ENCODE peak calls at places on chromosome 21, in seven cellular contexts. One of them, this sample, is unnamed.

GRCh38 chr21:17613242-17613676 is 558 bp upstream of the BTG3 start:
- DNase-seq in kidney: peak
- DNase-seq in Karpas-422: no peak
- DNase-seq in omental fat pad: peak
- DNase-seq in left colon: peak
- DNase-seq in sigmoid colon: peak
- DNase-seq in SJSA1: no peak
- DNase-seq in this sample: peak

GRCh38 chr21:27419153-27419552 is 452.3 kb upstream of the ADAMTS5 start:
- DNase-seq in omental fat pad: no peak
- DNase-seq in Karpas-422: no peak
- DNase-seq in sigmoid colon: no peak
- DNase-seq in kidney: no peak
- DNase-seq in left colon: no peak
- DNase-seq in SJSA1: peak
- DNase-seq in this sample: no peak

GRCh38 chr21:45590726-45591618 is 48.7 kb upstream of the SLC19A1 start:
- DNase-seq in Karpas-422: no peak
- DNase-seq in SJSA1: no peak
- DNase-seq in omental fat pad: peak
- DNase-seq in left colon: peak
- DNase-seq in kidney: peak
- DNase-seq in sigmoid colon: peak
- DNase-seq in this sample: peak

GRCh38 chr21:41603476-41603875 is 95.5 kb upstream of the TMPRSS2 start:
- DNase-seq in omental fat pad: no peak
- DNase-seq in left colon: no peak
- DNase-seq in Karpas-422: no peak
- DNase-seq in SJSA1: no peak
- DNase-seq in kidney: no peak
- DNase-seq in sigmoid colon: peak
- DNase-seq in this sample: no peak

GRCh38 chr21:42225571-42226155 is 6.7 kb downstream of the ABCG1 start:
- DNase-seq in omental fat pad: no peak
- DNase-seq in sigmoid colon: peak
- DNase-seq in SJSA1: no peak
- DNase-seq in kidney: peak
- DNase-seq in left colon: no peak
- DNase-seq in Karpas-422: no peak
- DNase-seq in this sample: peak

GRCh38 chr21:43308101-43308500 is 118.8 kb downstream of the SIK1 start:
- DNase-seq in left colon: no peak
- DNase-seq in Karpas-422: no peak
- DNase-seq in SJSA1: no peak
- DNase-seq in sigmoid colon: peak
- DNase-seq in omental fat pad: no peak
- DNase-seq in kidney: peak
- DNase-seq in this sample: peak

GRCh38 chr21:38979271-38980196 is 173.8 kb downstream of the ETS2 start:
- DNase-seq in Karpas-422: no peak
- DNase-seq in omental fat pad: no peak
- DNase-seq in sigmoid colon: no peak
- DNase-seq in kidney: no peak
- DNase-seq in SJSA1: no peak
- DNase-seq in left colon: no peak
- DNase-seq in this sample: no peak

GRCh38 chr21:45528981-45529784 is 13.1 kb downstream of the SLC19A1 start:
- DNase-seq in left colon: peak
- DNase-seq in Karpas-422: no peak
- DNase-seq in omental fat pad: no peak
- DNase-seq in SJSA1: no peak
- DNase-seq in kidney: peak
- DNase-seq in sigmoid colon: peak
- DNase-seq in this sample: peak

GRCh38 chr21:43598416-43599120 is 60.7 kb downstream of the HSF2BP start:
- DNase-seq in omental fat pad: no peak
- DNase-seq in kidney: no peak
- DNase-seq in left colon: no peak
- DNase-seq in SJSA1: peak
- DNase-seq in Karpas-422: no peak
- DNase-seq in sigmoid colon: no peak
- DNase-seq in this sample: no peak

GRCh38 chr21:33041981-33042380 is 16.2 kb downstream of the OLIG2 start:
- DNase-seq in sigmoid colon: no peak
- DNase-seq in SJSA1: no peak
- DNase-seq in Karpas-422: no peak
- DNase-seq in kidney: no peak
- DNase-seq in left colon: no peak
- DNase-seq in omental fat pad: no peak
- DNase-seq in this sample: no peak

GRCh38 chr21:41715649-41716321 is 51.1 kb downstream of the RIPK4 start:
- DNase-seq in omental fat pad: no peak
- DNase-seq in sigmoid colon: no peak
- DNase-seq in Karpas-422: no peak
- DNase-seq in kidney: no peak
- DNase-seq in SJSA1: no peak
- DNase-seq in left colon: peak
- DNase-seq in this sample: peak

GRCh38 chr21:33039542-33039941 is 13.8 kb downstream of the OLIG2 start:
- DNase-seq in kidney: no peak
- DNase-seq in left colon: no peak
- DNase-seq in Karpas-422: no peak
- DNase-seq in sigmoid colon: peak
- DNase-seq in SJSA1: no peak
- DNase-seq in omental fat pad: no peak
- DNase-seq in this sample: no peak

GRCh38 chr21:36639769-36640168 is 59.1 kb upstream of the SIM2 start:
- DNase-seq in left colon: no peak
- DNase-seq in kidney: no peak
- DNase-seq in SJSA1: no peak
- DNase-seq in sigmoid colon: no peak
- DNase-seq in Karpas-422: no peak
- DNase-seq in omental fat pad: no peak
- DNase-seq in this sample: no peak

GRCh38 chr21:41824466-41825207 is 54.5 kb downstream of the PRDM15 start:
- DNase-seq in omental fat pad: no peak
- DNase-seq in left colon: no peak
- DNase-seq in SJSA1: no peak
- DNase-seq in Karpas-422: no peak
- DNase-seq in sigmoid colon: no peak
- DNase-seq in kidney: no peak
- DNase-seq in this sample: peak

GRCh38 chr21:33541756-33542639 is at the start of gene GART:
- DNase-seq in sigmoid colon: peak
- DNase-seq in Karpas-422: peak
- DNase-seq in SJSA1: peak
- DNase-seq in left colon: peak
- DNase-seq in kidney: peak
- DNase-seq in omental fat pad: peak
- DNase-seq in this sample: peak

GRCh38 chr21:42098957-42099547 is 27.9 kb downstream of the UMODL1 start:
- DNase-seq in SJSA1: no peak
- DNase-seq in kidney: no peak
- DNase-seq in sigmoid colon: no peak
- DNase-seq in left colon: no peak
- DNase-seq in Karpas-422: no peak
- DNase-seq in omental fat pad: no peak
- DNase-seq in this sample: no peak

GRCh38 chr21:44767834-44768831 is 33.5 kb downstream of the UBE2G2 start:
- DNase-seq in omental fat pad: no peak
- DNase-seq in left colon: no peak
- DNase-seq in SJSA1: no peak
- DNase-seq in sigmoid colon: peak
- DNase-seq in kidney: no peak
- DNase-seq in Karpas-422: no peak
- DNase-seq in this sample: peak

GRCh38 chr21:43768868-43769167 is 7.3 kb downstream of the CSTB start:
- DNase-seq in SJSA1: no peak
- DNase-seq in left colon: no peak
- DNase-seq in omental fat pad: no peak
- DNase-seq in Karpas-422: no peak
- DNase-seq in sigmoid colon: no peak
- DNase-seq in kidney: no peak
- DNase-seq in this sample: no peak

GRCh38 chr21:26366781-26367180 is 196.2 kb upstream of the APP start:
- DNase-seq in kidney: no peak
- DNase-seq in SJSA1: no peak
- DNase-seq in sigmoid colon: no peak
- DNase-seq in left colon: no peak
- DNase-seq in omental fat pad: no peak
- DNase-seq in Karpas-422: no peak
- DNase-seq in this sample: no peak

GRCh38 chr21:45557611-45558043 is 15.4 kb upstream of the SLC19A1 start:
- DNase-seq in sigmoid colon: peak
- DNase-seq in kidney: peak
- DNase-seq in omental fat pad: no peak
- DNase-seq in Karpas-422: no peak
- DNase-seq in left colon: no peak
- DNase-seq in SJSA1: no peak
- DNase-seq in this sample: peak

GRCh38 chr21:44823179-44823654 is 5.4 kb upstream of the SUMO3 start:
- DNase-seq in sigmoid colon: no peak
- DNase-seq in SJSA1: no peak
- DNase-seq in Karpas-422: no peak
- DNase-seq in omental fat pad: no peak
- DNase-seq in kidney: no peak
- DNase-seq in left colon: no peak
- DNase-seq in this sample: no peak

GRCh38 chr21:43348801-43349261 is 78.1 kb downstream of the SIK1 start:
- DNase-seq in left colon: no peak
- DNase-seq in kidney: no peak
- DNase-seq in Karpas-422: no peak
- DNase-seq in SJSA1: no peak
- DNase-seq in sigmoid colon: no peak
- DNase-seq in omental fat pad: no peak
- DNase-seq in this sample: no peak

GRCh38 chr21:38486705-38487104 is 11.6 kb downstream of the ERG start:
- DNase-seq in kidney: no peak
- DNase-seq in SJSA1: no peak
- DNase-seq in left colon: no peak
- DNase-seq in omental fat pad: no peak
- DNase-seq in sigmoid colon: no peak
- DNase-seq in Karpas-422: no peak
- DNase-seq in this sample: no peak

GRCh38 chr21:16086936-16087335 is 357.2 kb downstream of the USP25 start:
- DNase-seq in sigmoid colon: no peak
- DNase-seq in kidney: no peak
- DNase-seq in Karpas-422: no peak
- DNase-seq in omental fat pad: no peak
- DNase-seq in left colon: no peak
- DNase-seq in SJSA1: no peak
- DNase-seq in this sample: no peak

GRCh38 chr21:46325073-46325912 is 1.3 kb downstream of the PCNT start:
- DNase-seq in SJSA1: peak
- DNase-seq in omental fat pad: no peak
- DNase-seq in kidney: peak
- DNase-seq in sigmoid colon: peak
- DNase-seq in left colon: peak
- DNase-seq in Karpas-422: peak
- DNase-seq in this sample: peak

GRCh38 chr21:43287974-43288755 is 119.4 kb downstream of the CRYAA start:
- DNase-seq in left colon: peak
- DNase-seq in kidney: peak
- DNase-seq in SJSA1: no peak
- DNase-seq in omental fat pad: no peak
- DNase-seq in Karpas-422: peak
- DNase-seq in sigmoid colon: no peak
- DNase-seq in this sample: peak

GRCh38 chr21:45347048-45347711 is 57.8 kb upstream of the COL18A1 start:
- DNase-seq in SJSA1: no peak
- DNase-seq in left colon: no peak
- DNase-seq in omental fat pad: no peak
- DNase-seq in kidney: peak
- DNase-seq in Karpas-422: no peak
- DNase-seq in sigmoid colon: no peak
- DNase-seq in this sample: no peak

GRCh38 chr21:18349468-18349867 is 54.1 kb downstream of the TMPRSS15 start:
- DNase-seq in kidney: no peak
- DNase-seq in Karpas-422: no peak
- DNase-seq in SJSA1: no peak
- DNase-seq in sigmoid colon: no peak
- DNase-seq in omental fat pad: no peak
- DNase-seq in left colon: no peak
- DNase-seq in this sample: no peak

GRCh38 chr21:34691396-34692032 is 22.7 kb downstream of the CLIC6 start:
- DNase-seq in SJSA1: no peak
- DNase-seq in kidney: no peak
- DNase-seq in Karpas-422: no peak
- DNase-seq in left colon: no peak
- DNase-seq in omental fat pad: no peak
- DNase-seq in sigmoid colon: no peak
- DNase-seq in this sample: no peak

GRCh38 chr21:19340303-19340702 is 936.7 kb upstream of the TMPRSS15 start:
- DNase-seq in Karpas-422: no peak
- DNase-seq in SJSA1: no peak
- DNase-seq in omental fat pad: no peak
- DNase-seq in kidney: no peak
- DNase-seq in left colon: no peak
- DNase-seq in sigmoid colon: no peak
- DNase-seq in this sample: no peak

GRCh38 chr21:42807938-42808613 is 71.3 kb downstream of the WDR4 start:
- DNase-seq in SJSA1: no peak
- DNase-seq in Karpas-422: no peak
- DNase-seq in left colon: no peak
- DNase-seq in kidney: no peak
- DNase-seq in sigmoid colon: no peak
- DNase-seq in omental fat pad: no peak
- DNase-seq in this sample: no peak

GRCh38 chr21:32719085-32719484 is 8.7 kb downstream of the SYNJ1 start:
- DNase-seq in Karpas-422: no peak
- DNase-seq in SJSA1: no peak
- DNase-seq in left colon: no peak
- DNase-seq in kidney: no peak
- DNase-seq in omental fat pad: no peak
- DNase-seq in sigmoid colon: no peak
- DNase-seq in this sample: no peak

GRCh38 chr21:45079351-45079750 is 5.0 kb downstream of the ADARB1 start:
- DNase-seq in SJSA1: no peak
- DNase-seq in omental fat pad: no peak
- DNase-seq in Karpas-422: no peak
- DNase-seq in kidney: no peak
- DNase-seq in left colon: no peak
- DNase-seq in sigmoid colon: peak
- DNase-seq in this sample: no peak

GRCh38 chr21:46667191-46667734 is 31.8 kb downstream of the PRMT2 start:
- DNase-seq in kidney: no peak
- DNase-seq in omental fat pad: no peak
- DNase-seq in left colon: no peak
- DNase-seq in SJSA1: peak
- DNase-seq in Karpas-422: peak
- DNase-seq in sigmoid colon: no peak
- DNase-seq in this sample: no peak

GRCh38 chr21:17454315-17455027 is 58.4 kb upstream of the CXADR start:
- DNase-seq in sigmoid colon: no peak
- DNase-seq in omental fat pad: no peak
- DNase-seq in kidney: no peak
- DNase-seq in Karpas-422: no peak
- DNase-seq in left colon: no peak
- DNase-seq in SJSA1: peak
- DNase-seq in this sample: no peak

GRCh38 chr21:37074546-37074945 is 1.5 kb downstream of the TTC3 start:
- DNase-seq in kidney: no peak
- DNase-seq in SJSA1: no peak
- DNase-seq in omental fat pad: no peak
- DNase-seq in left colon: no peak
- DNase-seq in sigmoid colon: no peak
- DNase-seq in Karpas-422: peak
- DNase-seq in this sample: no peak